ENCODE peak calls at places on chromosomes 5 and 9, in seven cellular contexts. One of them, this sample, is unnamed.

GRCh38 chr9:93813687-93814560 is 141.2 kb downstream of the BARX1 start:
- DNase-seq in epithelial cell of proximal tubule: no peak
- DNase-seq in foreskin fibroblast: no peak
- DNase-seq in astrocyte of the cerebellum: no peak
- DNase-seq in fibroblast of lung: no peak
- DNase-seq in IMR-90: no peak
- DNase-seq in bronchial epithelial cell: no peak
- DNase-seq in this sample: no peak

GRCh38 chr9:114046237-114046755 is 31.8 kb downstream of the AMBP start:
- DNase-seq in foreskin fibroblast: no peak
- DNase-seq in astrocyte of the cerebellum: no peak
- DNase-seq in epithelial cell of proximal tubule: no peak
- DNase-seq in IMR-90: no peak
- DNase-seq in fibroblast of lung: no peak
- DNase-seq in bronchial epithelial cell: peak
- DNase-seq in this sample: no peak

GRCh38 chr9:37958154-37958553 is 54.2 kb upstream of the SLC25A51 start:
- DNase-seq in IMR-90: no peak
- DNase-seq in epithelial cell of proximal tubule: no peak
- DNase-seq in astrocyte of the cerebellum: no peak
- DNase-seq in foreskin fibroblast: no peak
- DNase-seq in bronchial epithelial cell: no peak
- DNase-seq in fibroblast of lung: no peak
- DNase-seq in this sample: no peak

GRCh38 chr5:143495823-143496275 is 92.4 kb upstream of the NR3C1 start:
- DNase-seq in foreskin fibroblast: peak
- DNase-seq in astrocyte of the cerebellum: peak
- DNase-seq in fibroblast of lung: peak
- DNase-seq in IMR-90: peak
- DNase-seq in epithelial cell of proximal tubule: no peak
- DNase-seq in bronchial epithelial cell: peak
- DNase-seq in this sample: peak

GRCh38 chr9:81787747-81788632 is 98.6 kb upstream of the TLE1 start:
- DNase-seq in foreskin fibroblast: peak
- DNase-seq in IMR-90: peak
- DNase-seq in fibroblast of lung: peak
- DNase-seq in astrocyte of the cerebellum: peak
- DNase-seq in bronchial epithelial cell: peak
- DNase-seq in epithelial cell of proximal tubule: peak
- DNase-seq in this sample: peak

GRCh38 chr5:174511711-174512253 is 212.6 kb upstream of the MSX2 start:
- DNase-seq in fibroblast of lung: peak
- DNase-seq in IMR-90: no peak
- DNase-seq in astrocyte of the cerebellum: no peak
- DNase-seq in epithelial cell of proximal tubule: peak
- DNase-seq in foreskin fibroblast: peak
- DNase-seq in bronchial epithelial cell: peak
- DNase-seq in this sample: peak

GRCh38 chr9:99040911-99041582 is 63.9 kb upstream of the TGFBR1 start:
- DNase-seq in bronchial epithelial cell: no peak
- DNase-seq in foreskin fibroblast: peak
- DNase-seq in IMR-90: peak
- DNase-seq in astrocyte of the cerebellum: no peak
- DNase-seq in epithelial cell of proximal tubule: no peak
- DNase-seq in fibroblast of lung: peak
- DNase-seq in this sample: peak

GRCh38 chr9:85043248-85043647 is 373.7 kb downstream of the NTRK2 start:
- DNase-seq in epithelial cell of proximal tubule: no peak
- DNase-seq in IMR-90: no peak
- DNase-seq in bronchial epithelial cell: no peak
- DNase-seq in fibroblast of lung: no peak
- DNase-seq in foreskin fibroblast: no peak
- DNase-seq in astrocyte of the cerebellum: no peak
- DNase-seq in this sample: no peak

GRCh38 chr5:134140530-134141201 is 26.2 kb downstream of the TCF7 start:
- DNase-seq in IMR-90: peak
- DNase-seq in foreskin fibroblast: peak
- DNase-seq in bronchial epithelial cell: peak
- DNase-seq in epithelial cell of proximal tubule: no peak
- DNase-seq in astrocyte of the cerebellum: peak
- DNase-seq in fibroblast of lung: peak
- DNase-seq in this sample: peak

GRCh38 chr5:1325870-1326546 is 18.9 kb downstream of the CLPTM1L start:
- DNase-seq in bronchial epithelial cell: no peak
- DNase-seq in astrocyte of the cerebellum: no peak
- DNase-seq in foreskin fibroblast: peak
- DNase-seq in IMR-90: no peak
- DNase-seq in fibroblast of lung: no peak
- DNase-seq in epithelial cell of proximal tubule: no peak
- DNase-seq in this sample: no peak

GRCh38 chr9:36163049-36163839 is 5.9 kb upstream of the CCIN start:
- DNase-seq in foreskin fibroblast: peak
- DNase-seq in epithelial cell of proximal tubule: peak
- DNase-seq in astrocyte of the cerebellum: peak
- DNase-seq in IMR-90: peak
- DNase-seq in fibroblast of lung: peak
- DNase-seq in bronchial epithelial cell: no peak
- DNase-seq in this sample: peak

GRCh38 chr5:14872070-14872989 is 752 bp upstream of the ANKH start:
- DNase-seq in astrocyte of the cerebellum: no peak
- DNase-seq in epithelial cell of proximal tubule: no peak
- DNase-seq in IMR-90: peak
- DNase-seq in fibroblast of lung: peak
- DNase-seq in foreskin fibroblast: no peak
- DNase-seq in bronchial epithelial cell: no peak
- DNase-seq in this sample: peak

GRCh38 chr5:113022661-113023060 is 46.1 kb downstream of the DCP2 start:
- DNase-seq in bronchial epithelial cell: peak
- DNase-seq in astrocyte of the cerebellum: no peak
- DNase-seq in foreskin fibroblast: no peak
- DNase-seq in fibroblast of lung: no peak
- DNase-seq in IMR-90: peak
- DNase-seq in epithelial cell of proximal tubule: no peak
- DNase-seq in this sample: no peak

GRCh38 chr9:72312563-72312962 is 52.4 kb downstream of the ZFAND5 start:
- DNase-seq in IMR-90: no peak
- DNase-seq in astrocyte of the cerebellum: no peak
- DNase-seq in bronchial epithelial cell: no peak
- DNase-seq in fibroblast of lung: no peak
- DNase-seq in epithelial cell of proximal tubule: no peak
- DNase-seq in foreskin fibroblast: no peak
- DNase-seq in this sample: no peak

GRCh38 chr5:135631356-135631755 is 52.6 kb upstream of the CXCL14 start:
- DNase-seq in astrocyte of the cerebellum: no peak
- DNase-seq in foreskin fibroblast: no peak
- DNase-seq in IMR-90: no peak
- DNase-seq in epithelial cell of proximal tubule: no peak
- DNase-seq in fibroblast of lung: no peak
- DNase-seq in bronchial epithelial cell: no peak
- DNase-seq in this sample: no peak

GRCh38 chr9:15211994-15212501 is 95.0 kb downstream of the TTC39B start:
- DNase-seq in IMR-90: peak
- DNase-seq in foreskin fibroblast: no peak
- DNase-seq in bronchial epithelial cell: no peak
- DNase-seq in astrocyte of the cerebellum: peak
- DNase-seq in fibroblast of lung: peak
- DNase-seq in epithelial cell of proximal tubule: peak
- DNase-seq in this sample: peak

GRCh38 chr9:111038336-111039202 is at the start of gene LPAR1:
- DNase-seq in IMR-90: peak
- DNase-seq in fibroblast of lung: peak
- DNase-seq in epithelial cell of proximal tubule: no peak
- DNase-seq in foreskin fibroblast: peak
- DNase-seq in astrocyte of the cerebellum: no peak
- DNase-seq in bronchial epithelial cell: peak
- DNase-seq in this sample: peak

GRCh38 chr5:9789818-9790217 is 159.7 kb upstream of the TAS2R1 start:
- DNase-seq in IMR-90: no peak
- DNase-seq in astrocyte of the cerebellum: no peak
- DNase-seq in foreskin fibroblast: no peak
- DNase-seq in bronchial epithelial cell: no peak
- DNase-seq in fibroblast of lung: no peak
- DNase-seq in epithelial cell of proximal tubule: no peak
- DNase-seq in this sample: peak

GRCh38 chr9:75588808-75589207 is 301.7 kb upstream of the PCSK5 start:
- DNase-seq in bronchial epithelial cell: no peak
- DNase-seq in fibroblast of lung: no peak
- DNase-seq in foreskin fibroblast: no peak
- DNase-seq in astrocyte of the cerebellum: no peak
- DNase-seq in IMR-90: no peak
- DNase-seq in epithelial cell of proximal tubule: no peak
- DNase-seq in this sample: no peak

GRCh38 chr5:82422001-82422740 is 144.0 kb upstream of the RPS23 start:
- DNase-seq in bronchial epithelial cell: no peak
- DNase-seq in foreskin fibroblast: no peak
- DNase-seq in fibroblast of lung: no peak
- DNase-seq in astrocyte of the cerebellum: no peak
- DNase-seq in epithelial cell of proximal tubule: no peak
- DNase-seq in IMR-90: no peak
- DNase-seq in this sample: peak

GRCh38 chr5:10828241-10828640 is 67.2 kb upstream of the DAP start:
- DNase-seq in IMR-90: peak
- DNase-seq in fibroblast of lung: peak
- DNase-seq in astrocyte of the cerebellum: peak
- DNase-seq in foreskin fibroblast: peak
- DNase-seq in epithelial cell of proximal tubule: peak
- DNase-seq in bronchial epithelial cell: no peak
- DNase-seq in this sample: peak

GRCh38 chr5:168425997-168426863 is 60.0 kb upstream of the RARS1 start:
- DNase-seq in astrocyte of the cerebellum: no peak
- DNase-seq in epithelial cell of proximal tubule: no peak
- DNase-seq in fibroblast of lung: no peak
- DNase-seq in bronchial epithelial cell: no peak
- DNase-seq in IMR-90: no peak
- DNase-seq in foreskin fibroblast: no peak
- DNase-seq in this sample: no peak

GRCh38 chr5:148193202-148193601 is 9.6 kb upstream of the SPINK6 start:
- DNase-seq in epithelial cell of proximal tubule: no peak
- DNase-seq in bronchial epithelial cell: no peak
- DNase-seq in foreskin fibroblast: no peak
- DNase-seq in astrocyte of the cerebellum: no peak
- DNase-seq in IMR-90: no peak
- DNase-seq in fibroblast of lung: no peak
- DNase-seq in this sample: no peak
- TF ChIP-seq CTCF in epithelial cell of proximal tubule: no peak
- TF ChIP-seq CTCF in bronchial epithelial cell: no peak
- TF ChIP-seq CTCF in foreskin fibroblast: no peak
- TF ChIP-seq CTCF in astrocyte of the cerebellum: no peak
- TF ChIP-seq CTCF in IMR-90: no peak
- TF ChIP-seq CTCF in fibroblast of lung: no peak
- TF ChIP-seq CTCF in this sample: no peak

DNA sequence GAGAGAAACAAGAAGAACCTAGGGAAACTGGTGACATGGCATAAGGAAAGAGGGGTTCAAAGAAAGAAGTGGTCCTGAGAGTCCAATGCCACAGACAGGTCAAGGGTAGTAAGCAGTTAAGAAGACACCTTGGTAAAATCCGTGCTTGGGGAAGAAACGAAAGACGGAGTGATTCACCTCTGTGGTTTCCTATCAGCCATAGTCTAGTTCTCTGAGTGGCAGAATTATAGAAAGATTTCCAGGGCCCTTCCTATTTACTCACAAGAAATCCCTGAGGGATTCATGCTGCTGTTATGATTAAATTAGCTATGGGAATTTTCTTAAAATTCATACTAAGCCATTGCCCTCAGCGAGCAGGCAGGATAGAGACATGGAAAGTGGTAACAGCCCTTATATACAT is 31.7 kb downstream of the IL33 start:
- DNase-seq in bronchial epithelial cell: peak
- DNase-seq in foreskin fibroblast: no peak
- DNase-seq in epithelial cell of proximal tubule: no peak
- DNase-seq in fibroblast of lung: no peak
- DNase-seq in astrocyte of the cerebellum: no peak
- DNase-seq in IMR-90: no peak
- DNase-seq in this sample: peak
- H3K4me3 ChIP-seq in bronchial epithelial cell: no peak
- H3K4me3 ChIP-seq in foreskin fibroblast: no peak
- H3K4me3 ChIP-seq in epithelial cell of proximal tubule: no peak
- H3K4me3 ChIP-seq in fibroblast of lung: no peak
- H3K4me3 ChIP-seq in astrocyte of the cerebellum: no peak
- H3K4me3 ChIP-seq in IMR-90: no peak
- H3K4me3 ChIP-seq in this sample: no peak

DNA sequence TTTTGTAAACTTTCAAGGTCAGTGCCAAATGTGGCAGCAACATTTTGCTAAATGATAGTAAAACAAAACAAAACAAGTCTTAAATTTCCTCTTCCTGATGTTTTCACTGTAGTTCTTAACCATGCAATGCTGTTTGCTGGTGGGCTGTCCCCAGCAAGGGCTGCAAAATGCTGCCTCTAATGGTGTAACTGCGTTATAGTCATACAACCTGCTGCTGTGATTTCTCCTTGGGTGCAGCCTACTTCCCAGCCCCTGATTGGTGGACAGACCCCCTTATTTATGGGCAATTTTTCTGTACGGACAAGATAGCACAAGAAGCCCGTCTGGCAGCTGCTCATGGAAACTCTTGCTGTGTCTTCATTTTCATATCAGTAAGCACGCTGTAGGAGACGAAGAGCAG is 26.6 kb upstream of the PIP5K1B start:
- DNase-seq in IMR-90: peak
- DNase-seq in fibroblast of lung: no peak
- DNase-seq in bronchial epithelial cell: no peak
- DNase-seq in astrocyte of the cerebellum: no peak
- DNase-seq in foreskin fibroblast: no peak
- DNase-seq in epithelial cell of proximal tubule: no peak
- DNase-seq in this sample: no peak
- TF ChIP-seq CTCF in IMR-90: no peak
- TF ChIP-seq CTCF in fibroblast of lung: no peak
- TF ChIP-seq CTCF in bronchial epithelial cell: no peak
- TF ChIP-seq CTCF in astrocyte of the cerebellum: peak
- TF ChIP-seq CTCF in foreskin fibroblast: no peak
- TF ChIP-seq CTCF in epithelial cell of proximal tubule: peak
- TF ChIP-seq CTCF in this sample: no peak

DNA sequence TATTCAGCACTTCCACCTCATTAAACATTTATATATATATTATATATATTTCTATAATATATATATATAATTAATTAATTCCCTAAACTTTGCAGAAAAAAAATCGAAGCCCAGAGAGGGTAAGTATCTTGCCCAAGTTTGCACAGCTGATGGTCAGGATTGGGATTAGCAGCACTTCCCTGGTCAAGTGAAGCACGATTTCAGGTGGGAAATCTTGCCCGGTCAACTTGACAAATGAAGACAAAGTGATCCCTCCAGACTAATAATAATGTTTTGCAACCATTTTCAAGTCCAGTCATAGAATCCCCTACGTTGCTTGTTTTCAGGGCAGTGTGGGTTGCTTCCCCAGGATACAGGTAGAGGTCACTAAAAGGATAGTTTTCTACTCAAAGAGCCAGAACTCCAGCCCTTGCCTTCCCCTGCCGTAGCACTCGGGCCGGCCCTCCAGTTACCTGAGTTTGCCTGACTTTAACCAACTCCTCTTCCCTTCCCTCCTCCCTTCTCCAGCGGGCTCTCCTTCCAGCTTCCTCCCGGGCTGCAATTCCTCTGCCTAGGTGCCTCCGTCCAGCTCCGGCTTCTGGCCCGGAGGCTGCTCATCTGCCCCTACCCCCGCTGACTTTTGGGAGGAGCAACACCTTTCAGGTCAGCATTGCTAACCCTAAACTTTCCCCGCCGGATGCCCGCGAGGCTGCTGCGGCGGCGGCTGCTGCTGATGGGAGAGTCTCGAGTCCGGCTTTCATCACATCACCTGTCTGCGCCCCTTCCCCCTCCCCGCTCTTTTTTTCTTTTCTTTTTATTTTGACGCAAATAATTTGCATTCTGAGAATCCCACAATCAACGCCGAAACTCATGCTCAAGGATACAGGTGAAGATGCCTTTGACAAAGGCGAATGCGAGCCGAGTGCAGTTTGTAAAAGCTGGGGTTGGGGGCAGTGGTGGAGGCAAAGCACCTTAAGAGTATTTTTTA is 928 bp downstream of the PRLR start:
- DNase-seq in IMR-90: no peak
- DNase-seq in foreskin fibroblast: no peak
- DNase-seq in bronchial epithelial cell: no peak
- DNase-seq in fibroblast of lung: no peak
- DNase-seq in epithelial cell of proximal tubule: no peak
- DNase-seq in astrocyte of the cerebellum: no peak
- DNase-seq in this sample: no peak
- H3K4me3 ChIP-seq in IMR-90: no peak
- H3K4me3 ChIP-seq in foreskin fibroblast: peak
- H3K4me3 ChIP-seq in bronchial epithelial cell: no peak
- H3K4me3 ChIP-seq in fibroblast of lung: peak
- H3K4me3 ChIP-seq in epithelial cell of proximal tubule: peak
- H3K4me3 ChIP-seq in astrocyte of the cerebellum: peak
- H3K4me3 ChIP-seq in this sample: no peak